ENCODE peak calls at places on chromosomes 3 and 15, in six cellular contexts. R is Panc1, W is psoas muscle, I is heart left ventricle, F is OCI-LY7, J is cardiac fibroblast. V is an unnamed sample.

GRCh38 chr3:65716372-65716771 is 322.3 kb downstream of the MAGI1 start:
- DNase-seq in R (no peak), W (no peak), I (no peak), F (no peak), J (no peak), V (no peak)

GRCh38 chr3:16719426-16719825 is 114.2 kb upstream of the DAZL start:
- DNase-seq in R (no peak), W (no peak), I (no peak), F (no peak), J (no peak), V (no peak)

GRCh38 chr3:62538706-62539356 is 165.5 kb upstream of the FEZF2 start:
- DNase-seq in R (no peak), W (no peak), I (no peak), F (no peak), J (no peak), V (no peak)

GRCh38 chr3:101810023-101810415 is 31.0 kb downstream of the NXPE3 start:
- DNase-seq in R (no peak), W (no peak), I (no peak), F (no peak), J (no peak), V (peak; percentile 19)

GRCh38 chr3:124679048-124679638 is 51.1 kb upstream of the UMPS start:
- DNase-seq in R (no peak), W (no peak), I (no peak), F (no peak), J (no peak), V (no peak)

GRCh38 chr3:124972457-124972856 is 37.9 kb upstream of the MUC13 start:
- DNase-seq in R (no peak), W (no peak), I (no peak), F (no peak), J (no peak), V (no peak)

GRCh38 chr15:83396071-83396470 is 51.1 kb upstream of the SH3GL3 start:
- DNase-seq in R (no peak), W (no peak), I (no peak), F (no peak), J (peak; percentile 24), V (no peak)

GRCh38 chr15:96298217-96298616 is 32.3 kb upstream of the NR2F2 start:
- DNase-seq in R (no peak), W (no peak), I (no peak), F (no peak), J (no peak), V (no peak)

GRCh38 chr15:84778194-84778593 is 29.8 kb downstream of the ZNF592 start:
- DNase-seq in R (no peak), W (no peak), I (no peak), F (no peak), J (no peak), V (no peak)

GRCh38 chr3:183309276-183309675 is 56.2 kb downstream of the B3GNT5 start:
- DNase-seq in R (no peak), W (peak; percentile 90), I (peak; percentile 37), F (no peak), J (no peak), V (no peak)

GRCh38 chr3:125401402-125401801 is 26.3 kb upstream of the ZNF148 start:
- DNase-seq in R (no peak), W (no peak), I (no peak), F (no peak), J (peak; percentile 17), V (no peak)

GRCh38 chr3:133570139-133570936 is 3.1 kb upstream of the CDV3 start:
- DNase-seq in R (no peak), W (no peak), I (no peak), F (peak; percentile 18), J (peak; percentile 93), V (peak; percentile 93)

GRCh38 chr3:79767953-79768282 is at the start of gene ROBO1:
- DNase-seq in R (no peak), W (no peak), I (no peak), F (no peak), J (no peak), V (peak; percentile 10)

GRCh38 chr3:194474675-194475074 is 12.1 kb downstream of the ATP13A3 start:
- DNase-seq in R (no peak), W (no peak), I (no peak), F (no peak), J (no peak), V (no peak)

GRCh38 chr3:55282994-55283393 is 204.1 kb downstream of the WNT5A start:
- DNase-seq in R (no peak), W (no peak), I (no peak), F (no peak), J (no peak), V (no peak)

GRCh38 chr3:4426782-4427344 is 40.2 kb downstream of the SUMF1 start:
- DNase-seq in R (peak; percentile 73), W (no peak), I (peak; percentile 38), F (peak; percentile 10), J (peak; percentile 95), V (peak; percentile 92)

GRCh38 chr3:55000546-55000945 is 72.7 kb upstream of the LRTM1 start:
- DNase-seq in R (no peak), W (no peak), I (no peak), F (no peak), J (peak; percentile 85), V (peak; percentile 88)

GRCh38 chr15:80798911-80799310 is 19.7 kb downstream of the CEMIP start:
- DNase-seq in R (no peak), W (no peak), I (no peak), F (no peak), J (no peak), V (no peak)

GRCh38 chr15:94286581-94286980 is 55.2 kb downstream of the MCTP2 start:
- DNase-seq in R (no peak), W (no peak), I (no peak), F (peak; percentile 89), J (no peak), V (no peak)

GRCh38 chr3:178496911-178497310 is 39.3 kb upstream of the KCNMB2 start:
- DNase-seq in R (no peak), W (no peak), I (no peak), F (no peak), J (no peak), V (no peak)

GRCh38 chr15:58703610-58704009 is 45.9 kb downstream of the ADAM10 start:
- DNase-seq in R (no peak), W (no peak), I (no peak), F (no peak), J (no peak), V (no peak)

GRCh38 chr3:178097576-178097975 is 438.7 kb upstream of the KCNMB2 start:
- DNase-seq in R (no peak), W (no peak), I (no peak), F (no peak), J (peak; percentile 96), V (peak; percentile 98)

GRCh38 chr3:183897606-183898384 is 13.1 kb upstream of the PARL start:
- DNase-seq in R (no peak), W (no peak), I (no peak), F (no peak), J (no peak), V (no peak)

GRCh38 chr3:172607305-172608121 is 84.3 kb upstream of the TNFSF10 start:
- DNase-seq in R (no peak), W (no peak), I (no peak), F (no peak), J (peak; percentile 95), V (peak; percentile 97)

GRCh38 chr3:133505813-133506212 is 67.7 kb upstream of the CDV3 start:
- DNase-seq in R (no peak), W (no peak), I (no peak), F (no peak), J (no peak), V (no peak)

GRCh38 chr3:142501004-142501926 is 53.4 kb upstream of the XRN1 start:
- DNase-seq in R (peak; percentile 22), W (no peak), I (no peak), F (no peak), J (peak; percentile 54), V (peak; percentile 59)

GRCh38 chr3:192916455-192917257 is 1.0 kb downstream of the MB21D2 start:
- DNase-seq in R (no peak), W (peak; percentile 86), I (peak; percentile 77), F (no peak), J (peak; percentile 66), V (peak; percentile 70)

GRCh38 chr3:71753716-71754609 is at the start of gene GPR27:
- DNase-seq in R (no peak), W (peak; percentile 53), I (no peak), F (no peak), J (peak; percentile 38), V (peak; percentile 34)

GRCh38 chr3:71751602-71752001 is 2.1 kb upstream of the GPR27 start:
- DNase-seq in R (no peak), W (no peak), I (no peak), F (no peak), J (no peak), V (no peak)

GRCh38 chr3:71759401-71759800 is 5.7 kb downstream of the GPR27 start:
- DNase-seq in R (no peak), W (no peak), I (no peak), F (no peak), J (no peak), V (no peak)

GRCh38 chr3:71752911-71753715 is 542 bp upstream of the GPR27 start:
- DNase-seq in R (no peak), W (no peak), I (no peak), F (no peak), J (no peak), V (no peak)

GRCh38 chr3:71754610-71755253 is 1.1 kb downstream of the GPR27 start:
- DNase-seq in R (no peak), W (no peak), I (no peak), F (no peak), J (peak; percentile 1), V (no peak)
- H3K4me3 ChIP-seq in R (no peak overlapping the region), W (peak overlapping the region; percentile 61), I (peak overlapping the region; percentile 50), F (no peak overlapping the region), J (no peak overlapping the region), V (no peak overlapping the region)

GRCh38 chr15:67845974-67846373 is 6.1 kb upstream of the RNU6-1 start:
- DNase-seq in R (no peak), W (no peak), I (no peak), F (no peak), J (no peak), V (no peak)

GRCh38 chr15:67839929-67840746 is at the start of gene RNU6-1:
- DNase-seq in R (peak; percentile 88), W (peak; percentile 97), I (peak; percentile 93), F (peak; percentile 97), J (peak; percentile 95), V (peak; percentile 94)

GRCh38 chr15:67840747-67841634 is 1.1 kb upstream of the RNU6-1 start:
- DNase-seq in R (no peak), W (no peak), I (no peak), F (peak; percentile 54), J (peak; percentile 48), V (peak; percentile 52)

GRCh38 chr15:67843571-67844387 is 3.9 kb upstream of the RNU6-1 start:
- DNase-seq in R (no peak), W (no peak), I (no peak), F (no peak), J (peak; percentile 78), V (peak; percentile 89)

GRCh38 chr15:67843092-67843501 is 3.3 kb upstream of the RNU6-1 start:
- DNase-seq in R (no peak), W (no peak), I (no peak), F (no peak), J (no peak), V (no peak)
- TF ChIP-seq CTCF in R (no peak), W (no peak), I (no peak), F (no peak), J (no peak), V (no peak)

GRCh38 chr15:75069301-75069925 is 46.0 kb downstream of the PPCDC start:
- DNase-seq in R (no peak), W (no peak), I (no peak), F (peak; percentile 69), J (no peak), V (no peak)
- H3K4me3 ChIP-seq in R (no peak overlapping the region), W (no peak overlapping the region), I (no peak overlapping the region), F (no peak overlapping the region), J (no peak overlapping the region), V (no peak overlapping the region)

GRCh38 chr3:146065573-146066006 is 95.4 kb downstream of the PLOD2 start:
- DNase-seq in R (peak; percentile 43), W (no peak), I (no peak), F (peak; percentile 44), J (peak; percentile 84), V (peak; percentile 89)
- TF ChIP-seq CTCF in R (peak; percentile 37), W (peak; percentile 80), I (peak; percentile 81), F (peak; percentile 95), J (peak; percentile 51), V (peak; percentile 57)